ENCODE peak calls at places on chromosomes 4 and X, in four cellular contexts. C is NCI-H187 treated with DMSO at 0.1 percent for 48 hours, K is cardiac fibroblast, U is Daoy. Z is an unnamed sample.

GRCh38 chr4:108107729-108108382 is 60.9 kb downstream of the LEF1 start:
- DNase-seq in K (no peak), C (no peak), U (no peak), Z (no peak)

GRCh38 chr4:793941-794621 is 31.8 kb downstream of the CPLX1 start:
- DNase-seq in C (no peak), U (peak; percentile 29), K (no peak), Z (peak; percentile 25)

GRCh38 chrX:23008431-23009099 is 8.8 kb downstream of the DDX53 start:
- DNase-seq in U (peak; percentile 18), K (peak; percentile 56), C (no peak), Z (peak; percentile 37)

GRCh38 chr4:38469410-38469809 is 194.6 kb upstream of the KLF3 start:
- DNase-seq in K (no peak), U (no peak), C (no peak), Z (no peak)

GRCh38 chr4:160180206-160180605 is 1077.3 kb downstream of the RAPGEF2 start:
- DNase-seq in K (no peak), C (no peak), U (peak; percentile 50), Z (no peak)

GRCh38 chr4:148022975-148023374 is 291.1 kb downstream of the ARHGAP10 start:
- DNase-seq in U (no peak), C (no peak), K (no peak), Z (no peak)

GRCh38 chr4:153731239-153731638 is 28.6 kb downstream of the RNF175 start:
- DNase-seq in K (peak; percentile 81), C (no peak), U (peak; percentile 85), Z (peak; percentile 61)

GRCh38 chr4:71187399-71188196 is 151.2 kb upstream of the SLC4A4 start:
- DNase-seq in U (peak; percentile 58), K (peak; percentile 34), C (no peak), Z (peak; percentile 64)

GRCh38 chr4:77187231-77187630 is 30.2 kb downstream of the CCNG2 start:
- DNase-seq in C (no peak), K (no peak), U (no peak), Z (no peak)

GRCh38 chrX:152619897-152620296 is 17.8 kb upstream of the GABRQ start:
- DNase-seq in K (no peak), U (peak; percentile 28), C (no peak), Z (peak; percentile 1)

GRCh38 chr4:133148690-133149363 is at the start of gene PCDH10:
- DNase-seq in C (no peak), K (peak; percentile 96), U (peak; percentile 92), Z (peak; percentile 94)

GRCh38 chr4:184544711-184545409 is 70.5 kb upstream of the IRF2 start:
- DNase-seq in C (no peak), K (no peak), U (no peak), Z (peak; percentile 34)

GRCh38 chr4:98508825-98509539 is 149.4 kb downstream of the TSPAN5 start:
- DNase-seq in C (no peak), K (no peak), U (no peak), Z (no peak)

GRCh38 chr4:109942292-109942926 is 29.7 kb downstream of the EGF start:
- DNase-seq in U (no peak), C (no peak), K (no peak), Z (no peak)

GRCh38 chr4:99103166-99103565 is 14.6 kb upstream of the ADH5 start:
- DNase-seq in C (no peak), U (no peak), K (no peak), Z (no peak)

GRCh38 chrX:35006361-35006760 is 63.8 kb downstream of the FAM47B start:
- DNase-seq in K (no peak), U (no peak), C (no peak), Z (no peak)

GRCh38 chr4:182143822-182144620 is 99.2 kb upstream of the TENM3 start:
- DNase-seq in C (no peak), U (peak; percentile 86), K (peak; percentile 68), Z (peak; percentile 81)

GRCh38 chr4:104743141-104743748 is 248.6 kb upstream of the CXXC4 start:
- DNase-seq in U (no peak), C (no peak), K (no peak), Z (no peak)

GRCh38 chr4:3440979-3441500 is 728 bp upstream of the HGFAC start:
- DNase-seq in K (no peak), U (peak; percentile 35), C (no peak), Z (peak; percentile 58)

GRCh38 chr4:19982556-19982955 is 269.1 kb upstream of the SLIT2 start:
- DNase-seq in K (peak; percentile 45), U (peak; percentile 15), C (no peak), Z (peak; percentile 89)

GRCh38 chrX:48475295-48475694 is 704 bp upstream of the FTSJ1 start:
- DNase-seq in K (no peak), C (no peak), U (no peak), Z (peak; percentile 3)

GRCh38 chr4:86910820-86911684 is 18.8 kb upstream of the C4orf36 start:
- DNase-seq in C (no peak), K (peak; percentile 46), U (no peak), Z (peak; percentile 35)

GRCh38 chr4:2831611-2832308 is 11.9 kb upstream of the ADD1 start:
- DNase-seq in U (no peak), K (no peak), C (no peak), Z (no peak)

GRCh38 chrX:119477812-119478232 is 9.6 kb downstream of the SLC25A5 start:
- DNase-seq in K (peak; percentile 90), C (no peak), U (peak; percentile 43), Z (peak; percentile 72)

GRCh38 chr4:122150896-122151295 is 1.2 kb upstream of the BLTP1 start:
- DNase-seq in K (no peak), U (no peak), C (no peak), Z (no peak)

GRCh38 chr4:155582971-155583437 is 83.6 kb upstream of the GUCY1A1 start:
- DNase-seq in U (peak; percentile 40), K (peak; percentile 86), C (no peak), Z (peak; percentile 68)

GRCh38 chrX:116317409-116317808 is 119.0 kb upstream of the SLC6A14 start:
- DNase-seq in U (no peak), K (peak; percentile 82), C (no peak), Z (peak; percentile 0)

GRCh38 chr4:7647932-7648812 is 213.4 kb upstream of the PSAPL1 start:
- DNase-seq in U (peak; percentile 75), C (no peak), K (peak; percentile 44), Z (peak; percentile 94)

GRCh38 chrX:39152106-39152649 is 350.9 kb downstream of the MID1IP1 start:
- DNase-seq in K (peak; percentile 4), C (no peak), U (peak; percentile 32), Z (peak; percentile 4)

GRCh38 chrX:119041175-119041574 is 31.6 kb upstream of the CT47C1 start:
- DNase-seq in U (peak; percentile 73), K (peak; percentile 88), C (no peak), Z (peak; percentile 87)

GRCh38 chrX:30248854-30249253 is 1.9 kb downstream of the MAGEB1 start:
- DNase-seq in U (no peak), C (no peak), K (no peak), Z (no peak)

GRCh38 chrX:72048515-72049455 is 82.9 kb downstream of the RTL5 start:
- DNase-seq in K (no peak), C (no peak), U (no peak), Z (no peak)

Z was measured in EH.